ENCODE peak calls at places on chromosomes 13 and 19, in four cellular contexts. One of them, this sample, is unnamed.
A peak's percentile ranks its signal among the peaks of the same experiment; 100 is the strongest.

GRCh38 chr19:38850976-38851621 is 1.3 kb upstream of the HNRNPL start:
- DNase-seq in mammary epithelial cell: no peak
- DNase-seq in neural crest cell: no peak
- DNase-seq in testis: peak; percentile 34
- DNase-seq in this sample: peak; percentile 41

GRCh38 chr13:46181799-46182490 is at the start of gene LCP1:
- DNase-seq in mammary epithelial cell: peak; percentile 10
- DNase-seq in neural crest cell: no peak
- DNase-seq in testis: no peak
- DNase-seq in this sample: no peak

GRCh38 chr19:45406165-45406956 is at the start of gene POLR1G:
- DNase-seq in mammary epithelial cell: peak; percentile 88
- DNase-seq in neural crest cell: peak; percentile 71
- DNase-seq in testis: peak; percentile 88
- DNase-seq in this sample: peak; percentile 86

GRCh38 chr19:54390942-54391577 is 24.2 kb upstream of the TTYH1 start:
- DNase-seq in neural crest cell: peak; percentile 82
- DNase-seq in mammary epithelial cell: peak; percentile 18
- DNase-seq in testis: peak; percentile 63
- DNase-seq in this sample: peak; percentile 55

GRCh38 chr13:112697756-112698655 is 8.2 kb downstream of the ATP11A start:
- DNase-seq in mammary epithelial cell: no peak
- DNase-seq in testis: no peak
- DNase-seq in neural crest cell: no peak
- DNase-seq in this sample: no peak

GRCh38 chr13:113978741-113979481 is 5.0 kb upstream of the C13orf46 start:
- DNase-seq in neural crest cell: no peak
- DNase-seq in mammary epithelial cell: no peak
- DNase-seq in testis: no peak
- DNase-seq in this sample: no peak

GRCh38 chr19:21901861-21902260 is 65.9 kb upstream of the ZNF43 start:
- DNase-seq in testis: no peak
- DNase-seq in neural crest cell: no peak
- DNase-seq in mammary epithelial cell: no peak
- DNase-seq in this sample: no peak

GRCh38 chr13:106561551-106562170 is 6.3 kb downstream of the ARGLU1 start:
- DNase-seq in testis: peak; percentile 45
- DNase-seq in neural crest cell: no peak
- DNase-seq in mammary epithelial cell: peak; percentile 35
- DNase-seq in this sample: no peak

GRCh38 chr13:69279213-69279612 is 828.4 kb upstream of the ATXN8OS start:
- DNase-seq in neural crest cell: no peak
- DNase-seq in mammary epithelial cell: no peak
- DNase-seq in testis: no peak
- DNase-seq in this sample: no peak

GRCh38 chr13:87280139-87280538 is 391.0 kb upstream of the SLITRK5 start:
- DNase-seq in neural crest cell: no peak
- DNase-seq in testis: no peak
- DNase-seq in mammary epithelial cell: no peak
- DNase-seq in this sample: no peak

GRCh38 chr19:18420931-18421330 is 1.7 kb downstream of the SSBP4 start:
- DNase-seq in testis: no peak
- DNase-seq in neural crest cell: no peak
- DNase-seq in mammary epithelial cell: no peak
- DNase-seq in this sample: no peak

GRCh38 chr13:97391201-97391600 is 42.8 kb upstream of the RAP2A start:
- DNase-seq in mammary epithelial cell: no peak
- DNase-seq in neural crest cell: no peak
- DNase-seq in testis: no peak
- DNase-seq in this sample: no peak

GRCh38 chr19:17376935-17377600 is at the start of gene PLVAP:
- DNase-seq in mammary epithelial cell: no peak
- DNase-seq in neural crest cell: no peak
- DNase-seq in testis: no peak
- DNase-seq in this sample: no peak

GRCh38 chr19:45515807-45516401 is 8.6 kb downstream of the VASP start:
- DNase-seq in mammary epithelial cell: no peak
- DNase-seq in testis: no peak
- DNase-seq in neural crest cell: no peak
- DNase-seq in this sample: no peak

GRCh38 chr19:15471639-15472101 is 7.3 kb upstream of the RASAL3 start:
- DNase-seq in mammary epithelial cell: no peak
- DNase-seq in neural crest cell: no peak
- DNase-seq in testis: no peak
- DNase-seq in this sample: no peak

GRCh38 chr19:52935434-52935833 is 12.2 kb upstream of the ZNF888 start:
- DNase-seq in mammary epithelial cell: no peak
- DNase-seq in neural crest cell: no peak
- DNase-seq in testis: no peak
- DNase-seq in this sample: no peak

GRCh38 chr19:44602071-44602470 is 11.3 kb upstream of the IGSF23 start:
- DNase-seq in testis: no peak
- DNase-seq in mammary epithelial cell: peak; percentile 75
- DNase-seq in neural crest cell: no peak
- DNase-seq in this sample: no peak

GRCh38 chr13:94858856-94859811 is 146.8 kb upstream of the SOX21 start:
- DNase-seq in testis: peak; percentile 65
- DNase-seq in neural crest cell: no peak
- DNase-seq in mammary epithelial cell: no peak
- DNase-seq in this sample: no peak

GRCh38 chr13:47628666-47629065 is 372.4 kb downstream of the SUCLA2 start:
- DNase-seq in testis: no peak
- DNase-seq in neural crest cell: no peak
- DNase-seq in mammary epithelial cell: peak; percentile 74
- DNase-seq in this sample: no peak

GRCh38 chr19:47467914-47468313 is 3.8 kb downstream of the SLC8A2 start:
- DNase-seq in neural crest cell: no peak
- DNase-seq in mammary epithelial cell: no peak
- DNase-seq in testis: no peak
- DNase-seq in this sample: no peak

GRCh38 chr13:103788061-103788652 is 721.9 kb upstream of the SLC10A2 start:
- DNase-seq in mammary epithelial cell: no peak
- DNase-seq in testis: peak; percentile 27
- DNase-seq in neural crest cell: no peak
- DNase-seq in this sample: peak; percentile 61

DNA sequence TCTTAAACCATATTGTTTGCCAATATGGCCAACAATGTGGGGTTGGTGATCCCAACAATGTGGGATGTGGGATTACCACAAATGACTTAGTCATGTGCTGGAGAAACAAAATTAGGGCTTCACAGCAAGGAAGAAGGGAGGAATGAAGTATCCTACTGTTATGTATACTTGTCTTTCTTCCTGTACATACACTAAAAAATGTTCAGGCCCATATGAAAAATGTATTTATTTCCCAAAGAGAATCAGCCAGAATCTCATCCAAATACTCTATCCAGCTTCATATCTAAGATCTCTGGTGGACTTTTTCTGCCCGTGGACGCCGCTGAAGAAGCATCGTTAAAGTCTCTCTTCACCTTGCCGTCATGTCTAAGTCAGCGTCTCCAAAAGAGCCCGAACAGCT is at the start of gene HNRNPA1L2:
- DNase-seq in testis: no peak
- DNase-seq in mammary epithelial cell: no peak
- DNase-seq in neural crest cell: no peak
- DNase-seq in this sample: no peak
- TF ChIP-seq CTCF in testis: no peak
- TF ChIP-seq CTCF in mammary epithelial cell: no peak
- TF ChIP-seq CTCF in neural crest cell: no peak
- TF ChIP-seq CTCF in this sample: no peak

DNA sequence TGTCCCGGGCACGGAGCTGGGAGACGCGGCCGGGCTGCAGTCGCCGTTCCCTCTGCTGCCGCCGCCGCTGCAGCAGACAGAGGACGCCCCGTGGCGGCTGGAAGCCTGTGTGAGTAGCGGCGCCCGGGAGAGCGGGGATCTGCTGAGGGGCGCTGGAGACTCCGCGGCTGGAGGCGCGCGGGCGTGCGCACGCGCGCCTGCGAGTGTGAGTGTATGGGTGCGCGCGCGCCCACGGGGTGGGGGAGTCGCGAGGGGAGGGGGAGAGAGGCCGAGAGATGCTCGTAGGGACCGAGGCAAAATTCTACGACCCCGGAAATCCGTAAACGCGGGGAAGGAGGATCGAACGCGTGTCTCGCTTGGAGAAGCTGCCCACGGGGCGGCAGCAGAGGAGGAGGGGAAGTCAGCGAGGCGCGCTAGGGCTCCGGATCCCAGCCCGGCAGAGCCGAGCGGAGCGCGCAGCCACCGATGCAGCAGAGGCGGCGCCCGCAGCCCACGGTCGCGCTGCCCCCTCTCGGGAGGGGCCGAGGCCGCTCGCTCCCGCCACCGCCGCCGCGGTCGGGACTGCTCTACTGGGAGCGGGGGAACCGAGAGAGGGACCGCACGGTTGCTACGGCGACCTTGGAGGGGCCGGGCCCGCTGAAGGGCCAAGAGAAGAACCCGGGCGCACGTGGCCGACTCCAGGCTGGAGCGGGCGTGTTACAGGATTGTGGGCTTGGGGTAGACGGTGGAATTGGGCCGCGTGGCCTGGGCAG is at the start of gene ENOX1:
- DNase-seq in neural crest cell: peak; percentile 56
- DNase-seq in mammary epithelial cell: peak; percentile 64
- DNase-seq in testis: peak; percentile 84
- DNase-seq in this sample: peak; percentile 68
- TF ChIP-seq CTCF in neural crest cell: peak; percentile 37
- TF ChIP-seq CTCF in mammary epithelial cell: peak; percentile 31
- TF ChIP-seq CTCF in testis: no peak
- TF ChIP-seq CTCF in this sample: peak; percentile 1

GRCh38 chr19:33823341-33823740 is 26.7 kb downstream of the KCTD15 start:
- DNase-seq in mammary epithelial cell: no peak
- DNase-seq in testis: no peak
- DNase-seq in neural crest cell: no peak
- DNase-seq in this sample: no peak

GRCh38 chr19:33818426-33818825 is 21.8 kb downstream of the KCTD15 start:
- DNase-seq in neural crest cell: no peak
- DNase-seq in testis: no peak
- DNase-seq in mammary epithelial cell: no peak
- DNase-seq in this sample: no peak

GRCh38 chr19:33819496-33819874 is 22.8 kb downstream of the KCTD15 start:
- DNase-seq in testis: no peak
- DNase-seq in mammary epithelial cell: no peak
- DNase-seq in neural crest cell: peak; percentile 35
- DNase-seq in this sample: no peak

GRCh38 chr19:33821871-33822270 is 25.2 kb downstream of the KCTD15 start:
- DNase-seq in mammary epithelial cell: peak; percentile 56
- DNase-seq in neural crest cell: no peak
- DNase-seq in testis: no peak
- DNase-seq in this sample: no peak

GRCh38 chr19:33819875-33820781 is 23.5 kb downstream of the KCTD15 start:
- DNase-seq in testis: peak; percentile 64
- DNase-seq in neural crest cell: peak; percentile 48
- DNase-seq in mammary epithelial cell: peak; percentile 96
- DNase-seq in this sample: no peak
- TF ChIP-seq CTCF in testis: no peak
- TF ChIP-seq CTCF in neural crest cell: no peak
- TF ChIP-seq CTCF in mammary epithelial cell: no peak
- TF ChIP-seq CTCF in this sample: no peak

GRCh38 chr19:4891066-4891465 is 11.6 kb downstream of the ARRDC5 start:
- DNase-seq in mammary epithelial cell: no peak
- DNase-seq in neural crest cell: no peak
- DNase-seq in testis: no peak
- DNase-seq in this sample: no peak

GRCh38 chr19:4889034-4889825 is 13.5 kb downstream of the ARRDC5 start:
- DNase-seq in testis: no peak
- DNase-seq in neural crest cell: no peak
- DNase-seq in mammary epithelial cell: peak; percentile 95
- DNase-seq in this sample: peak; percentile 35
- TF ChIP-seq CTCF in testis: no peak
- TF ChIP-seq CTCF in neural crest cell: no peak
- TF ChIP-seq CTCF in mammary epithelial cell: no peak
- TF ChIP-seq CTCF in this sample: no peak

GRCh38 chr19:8491574-8491973 is 10.9 kb downstream of the PRAM1 start:
- DNase-seq in neural crest cell: no peak
- DNase-seq in mammary epithelial cell: no peak
- DNase-seq in testis: no peak
- DNase-seq in this sample: no peak
- TF ChIP-seq CTCF in neural crest cell: no peak
- TF ChIP-seq CTCF in mammary epithelial cell: peak; percentile 5
- TF ChIP-seq CTCF in testis: no peak
- TF ChIP-seq CTCF in this sample: peak; percentile 4

DNA sequence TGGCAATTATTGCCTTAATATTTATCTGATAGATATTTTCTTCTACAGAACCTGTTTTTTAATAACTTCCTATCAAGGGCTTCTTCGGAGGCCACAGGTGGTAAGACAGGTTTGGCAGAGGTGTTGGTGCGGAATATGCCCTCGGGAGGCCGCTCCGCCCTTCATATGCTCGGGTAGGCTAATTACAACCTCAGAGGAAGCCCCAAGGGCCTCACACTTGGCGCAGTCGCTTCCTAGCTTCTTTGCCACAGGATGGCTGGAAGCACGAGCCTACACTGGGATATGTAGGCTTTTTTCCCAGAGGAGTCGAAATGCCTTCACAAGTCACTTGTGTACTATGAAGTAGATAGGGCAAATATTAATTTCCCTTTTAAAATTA is 68.8 kb downstream of the LMO7 start:
- DNase-seq in neural crest cell: no peak
- DNase-seq in testis: no peak
- DNase-seq in mammary epithelial cell: peak; percentile 82
- DNase-seq in this sample: no peak
- TF ChIP-seq CTCF in neural crest cell: no peak
- TF ChIP-seq CTCF in testis: no peak
- TF ChIP-seq CTCF in mammary epithelial cell: peak; percentile 47
- TF ChIP-seq CTCF in this sample: no peak

GRCh38 chr19:51207747-51208146 is 17.1 kb upstream of the CD33 start:
- DNase-seq in neural crest cell: no peak
- DNase-seq in testis: no peak
- DNase-seq in mammary epithelial cell: no peak
- DNase-seq in this sample: no peak
- TF ChIP-seq CTCF in neural crest cell: no peak
- TF ChIP-seq CTCF in testis: no peak
- TF ChIP-seq CTCF in mammary epithelial cell: no peak
- TF ChIP-seq CTCF in this sample: no peak

GRCh38 chr19:35853038-35853756 is 893 bp upstream of the NPHS1 start:
- DNase-seq in mammary epithelial cell: no peak
- DNase-seq in neural crest cell: no peak
- DNase-seq in testis: no peak
- DNase-seq in this sample: no peak
- TF ChIP-seq CTCF in mammary epithelial cell: no peak
- TF ChIP-seq CTCF in neural crest cell: no peak
- TF ChIP-seq CTCF in testis: no peak
- TF ChIP-seq CTCF in this sample: no peak

GRCh38 chr13:20188649-20189553 is 3.8 kb downstream of the GJB2 start:
- DNase-seq in neural crest cell: no peak
- DNase-seq in testis: no peak
- DNase-seq in mammary epithelial cell: no peak
- DNase-seq in this sample: peak; percentile 53
- TF ChIP-seq CTCF in neural crest cell: peak; percentile 23
- TF ChIP-seq CTCF in testis: no peak
- TF ChIP-seq CTCF in mammary epithelial cell: no peak
- TF ChIP-seq CTCF in this sample: peak; percentile 53

GRCh38 chr13:30047154-30047874 is 196.9 kb upstream of the UBL3 start:
- DNase-seq in testis: no peak
- DNase-seq in neural crest cell: no peak
- DNase-seq in mammary epithelial cell: no peak
- DNase-seq in this sample: no peak
- TF ChIP-seq CTCF in testis: no peak
- TF ChIP-seq CTCF in neural crest cell: no peak
- TF ChIP-seq CTCF in mammary epithelial cell: no peak
- TF ChIP-seq CTCF in this sample: no peak

This sample was measured in WERI-Rb-1.